ENCODE peak calls at places on chromosome 16, in six cellular contexts. N is RWPE1, X is IMR-90, M is uterus, T is brain microvascular endothelial cell, F is DND-41. J is an unnamed sample.

GRCh38 chr16:1045363-1046270 is 26.9 kb upstream of the SSTR5 start:
- DNase-seq in N (no peak), X (no peak), M (no peak), T (no peak), F (no peak), J (no peak)

GRCh38 chr16:11964761-11965539 is at the start of gene TNFRSF17:
- DNase-seq in N (no peak), X (peak), M (no peak), T (no peak), F (no peak), J (no peak)

GRCh38 chr16:52117171-52117570 is 429.8 kb downstream of the TOX3 start:
- DNase-seq in N (no peak), X (no peak), M (no peak), T (no peak), F (no peak), J (no peak)

GRCh38 chr16:61296305-61296704 is 739.9 kb downstream of the CDH8 start:
- DNase-seq in N (no peak), X (no peak), M (no peak), T (no peak), F (no peak), J (no peak)

GRCh38 chr16:31107465-31107867 is 720 bp upstream of the BCKDK start:
- DNase-seq in N (no peak), X (no peak), M (no peak), T (no peak), F (no peak), J (no peak)

GRCh38 chr16:7211781-7212180 is 120.9 kb upstream of the RBFOX1 start:
- DNase-seq in N (no peak), X (no peak), M (no peak), T (no peak), F (no peak), J (no peak)

GRCh38 chr16:9258423-9259051 is 167.1 kb downstream of the HAPSTR1 start:
- DNase-seq in N (peak), X (peak), M (no peak), T (peak), F (peak), J (no peak)

GRCh38 chr16:47777191-47777590 is 316.1 kb downstream of the PHKB start:
- DNase-seq in N (no peak), X (peak), M (no peak), T (peak), F (no peak), J (no peak)

GRCh38 chr16:19700319-19700781 is 17.7 kb downstream of the KNOP1 start:
- DNase-seq in N (peak), X (peak), M (peak), T (peak), F (no peak), J (no peak)

GRCh38 chr16:17329412-17329811 is 141.3 kb downstream of the XYLT1 start:
- DNase-seq in N (no peak), X (no peak), M (no peak), T (no peak), F (no peak), J (no peak)

GRCh38 chr16:57977418-57978069 is 6.6 kb upstream of the CNGB1 start:
- DNase-seq in N (no peak), X (no peak), M (no peak), T (no peak), F (no peak), J (no peak)

GRCh38 chr16:12985516-12985915 is 84.1 kb downstream of the SHISA9 start:
- DNase-seq in N (no peak), X (no peak), M (no peak), T (no peak), F (no peak), J (no peak)

GRCh38 chr16:69435977-69436729 is 11.7 kb downstream of the CYB5B start:
- DNase-seq in N (no peak), X (no peak), M (no peak), T (no peak), F (no peak), J (no peak)

GRCh38 chr16:79601092-79601977 is 798 bp upstream of the MAF start:
- DNase-seq in N (peak), X (no peak), M (peak), T (peak), F (peak), J (no peak)

GRCh38 chr16:1054660-1055556 is 17.6 kb upstream of the SSTR5 start:
- DNase-seq in N (peak), X (peak), M (no peak), T (no peak), F (no peak), J (no peak)

GRCh38 chr16:31253642-31254045 is 6.1 kb upstream of the ITGAM start:
- DNase-seq in N (no peak), X (no peak), M (no peak), T (no peak), F (no peak), J (no peak)

GRCh38 chr16:89154390-89155183 is 17.0 kb upstream of the CDH15 start:
- DNase-seq in N (no peak), X (no peak), M (no peak), T (no peak), F (no peak), J (no peak)

GRCh38 chr16:81699596-81699995 is 79.5 kb upstream of the PLCG2 start:
- DNase-seq in N (no peak), X (no peak), M (no peak), T (no peak), F (no peak), J (no peak)
- H3K27ac ChIP-seq in N (no peak), X (no peak), M (no peak), T (no peak), F (no peak), J (no peak)

GRCh38 chr16:84478172-84478948 is 26.1 kb downstream of the MEAK7 start:
- DNase-seq in N (peak), X (peak), M (no peak), T (peak), F (no peak), J (peak)
- H3K27ac ChIP-seq in N (peak), X (no peak), M (no peak), T (peak), F (no peak), J (no peak)

DNA sequence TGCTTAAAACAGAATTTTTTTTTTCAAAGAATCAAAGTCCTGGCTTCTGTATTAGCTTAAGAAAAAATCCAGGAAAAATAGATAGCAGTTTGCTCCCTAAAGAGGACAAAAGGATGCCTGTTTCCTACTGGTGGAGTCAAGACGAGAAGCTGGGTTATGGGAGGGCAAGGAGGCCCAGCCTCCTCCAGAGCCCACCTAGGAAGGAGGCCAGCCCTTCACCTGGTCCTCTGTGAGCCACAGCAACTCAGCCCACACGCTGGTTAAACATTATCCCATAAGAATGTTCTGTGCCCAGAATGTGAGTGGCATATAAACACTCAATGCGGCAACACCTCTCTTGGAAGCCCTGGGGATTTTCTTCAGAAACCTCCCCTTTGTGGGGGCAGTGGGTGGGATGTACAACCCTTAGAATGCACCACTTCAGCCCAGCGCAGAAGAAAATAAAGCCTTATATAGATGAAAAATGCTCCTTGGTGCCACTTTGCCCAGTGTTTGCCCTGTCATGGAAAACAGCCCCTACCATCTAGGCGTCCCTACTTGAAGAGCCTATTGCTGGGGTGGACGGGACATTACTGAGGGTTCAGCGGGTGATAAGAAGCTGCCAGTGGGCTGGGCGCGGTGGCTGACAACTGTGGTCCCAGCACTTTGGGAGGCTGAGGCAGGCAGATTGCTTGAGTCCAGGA is 48.0 kb downstream of the TEKT5 start:
- DNase-seq in N (no peak), X (no peak), M (no peak), T (no peak), F (no peak), J (no peak)
- H3K27ac ChIP-seq in N (no peak), X (no peak), M (no peak), T (no peak), F (no peak), J (no peak)

DNA sequence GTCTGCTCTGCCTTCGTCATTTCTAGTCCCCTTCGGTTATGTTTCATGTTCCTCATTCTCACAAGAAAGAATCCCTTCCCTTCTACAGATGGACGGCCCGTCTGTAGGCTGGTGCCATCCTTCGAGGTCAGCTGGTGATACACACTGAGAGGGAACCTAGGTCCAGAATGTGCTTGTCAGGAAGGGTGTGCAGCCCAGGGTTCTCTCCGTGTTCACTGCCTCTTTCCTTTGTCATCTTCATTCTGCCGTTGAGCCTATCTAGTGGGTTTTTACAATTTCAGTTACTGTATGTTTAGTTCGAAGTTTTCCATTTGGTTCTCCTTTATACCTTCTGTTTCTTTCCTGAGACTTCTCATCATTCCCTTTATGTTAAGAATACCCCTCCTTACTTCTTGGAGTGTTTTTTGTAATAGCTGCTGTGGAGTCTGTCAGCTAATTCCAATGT is 18.9 kb downstream of the KIAA0513 start:
- DNase-seq in N (no peak), X (no peak), M (no peak), T (no peak), F (no peak), J (no peak)
- H3K27ac ChIP-seq in N (no peak), X (no peak), M (no peak), T (no peak), F (no peak), J (no peak)

DNA sequence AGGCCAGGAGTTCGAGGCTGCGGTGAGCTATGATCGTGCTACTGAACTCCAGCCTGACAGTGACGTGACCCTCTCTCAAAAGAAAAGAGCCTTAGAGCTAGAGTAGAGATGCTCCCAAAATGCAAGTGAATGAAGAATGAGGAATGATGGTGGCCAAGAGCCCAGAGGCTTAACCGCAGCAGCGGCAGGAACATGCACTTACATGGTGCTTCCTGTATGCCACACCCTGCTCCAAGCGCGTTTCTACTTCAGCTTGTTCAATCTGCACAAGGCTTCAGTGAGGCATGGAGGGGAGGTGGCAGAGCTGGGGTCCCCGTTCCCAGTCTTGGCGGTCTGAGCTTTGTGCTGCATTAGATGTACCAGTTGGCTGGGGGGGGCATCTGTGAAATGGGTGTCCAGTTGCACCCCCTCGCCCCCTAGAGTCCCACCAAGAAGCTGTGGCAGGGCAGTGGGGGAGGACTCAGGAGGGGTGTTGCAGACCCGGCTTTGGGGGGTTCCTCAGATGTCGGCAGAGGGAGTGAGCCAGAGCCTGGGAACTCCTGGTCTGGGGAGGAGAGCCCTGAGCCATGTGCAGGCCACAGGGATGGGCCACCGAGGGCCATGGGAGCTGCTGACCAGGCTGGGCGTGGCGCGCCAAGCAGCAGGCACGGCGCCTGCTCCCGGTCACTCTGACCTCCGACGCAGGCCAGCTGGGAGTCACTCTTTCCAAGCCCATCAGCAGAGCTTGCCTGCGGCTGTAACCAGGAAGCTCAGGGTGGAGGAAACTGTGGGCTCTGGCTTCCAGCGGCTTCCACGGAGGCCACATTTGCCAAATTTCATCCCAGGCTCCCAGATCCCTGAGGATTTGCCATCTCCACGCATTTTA is 260.1 kb downstream of the PARN start:
- DNase-seq in N (no peak), X (no peak), M (peak), T (no peak), F (no peak), J (no peak)
- H3K27ac ChIP-seq in N (peak), X (no peak), M (peak), T (no peak), F (no peak), J (no peak)

GRCh38 chr16:56347670-56348069 is 77.7 kb downstream of the AMFR start:
- DNase-seq in N (no peak), X (no peak), M (no peak), T (no peak), F (peak), J (no peak)
- H3K27ac ChIP-seq in N (no peak), X (no peak), M (no peak), T (no peak), F (no peak), J (no peak)

GRCh38 chr16:68100504-68100903 is 15.3 kb downstream of the NFATC3 start:
- DNase-seq in N (no peak), X (no peak), M (no peak), T (no peak), F (no peak), J (no peak)

GRCh38 chr16:68111379-68111778 is 26.2 kb downstream of the NFATC3 start:
- DNase-seq in N (no peak), X (no peak), M (no peak), T (no peak), F (no peak), J (no peak)

DNA sequence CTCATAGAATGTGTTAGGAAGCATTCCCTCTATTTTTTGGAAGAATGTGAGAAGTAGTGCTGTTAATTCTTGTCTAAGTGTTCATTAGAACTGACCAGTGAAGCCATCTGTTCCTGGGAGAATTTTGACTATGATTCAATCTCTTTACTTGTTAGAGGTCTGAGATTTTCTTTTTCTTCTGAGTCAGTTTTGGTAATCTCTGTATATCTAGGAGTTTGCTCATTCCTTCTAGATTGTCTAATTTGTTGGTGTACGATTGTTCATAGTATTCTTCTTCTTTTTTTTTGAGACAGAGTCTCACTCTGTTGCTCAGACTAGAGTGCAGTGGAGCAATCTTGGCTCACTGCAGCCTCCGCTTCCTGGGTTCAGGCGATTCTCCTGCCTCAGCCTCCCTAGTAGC is 20.4 kb downstream of the NFATC3 start:
- DNase-seq in N (no peak), X (no peak), M (no peak), T (no peak), F (no peak), J (no peak)
- H3K27ac ChIP-seq in N (no peak), X (no peak), M (no peak), T (no peak), F (no peak), J (no peak)

J was measured in coronary artery.